ENCODE peak calls at places on chromosomes 6 and 20, in six cellular contexts. G is stimulated activated CD4-positive, alpha-beta T cell treated with anti-CD3 and anti-CD28 coated beads, Interleukin-15, amount 100 ng/mL, for 24 hours; I is ureter; Z is T-helper 9 cell; R is epithelial cell of proximal tubule; W is H54. Y is an unnamed sample.

GRCh38 chr6:47144306-47144705 is 102.2 kb upstream of the ADGRF1 start:
- DNase-seq in G (no peak), I (no peak), Z (no peak), R (no peak), W (no peak), Y (no peak)

GRCh38 chr6:167699141-167700036 is 127.3 kb upstream of the AFDN start:
- DNase-seq in G (peak; percentile 77), I (peak; percentile 76), Z (no peak), R (no peak), W (peak; percentile 18), Y (no peak)

GRCh38 chr6:35385457-35386202 is 43.3 kb downstream of the PPARD start:
- DNase-seq in G (no peak), I (no peak), Z (no peak), R (no peak), W (no peak), Y (no peak)

GRCh38 chr20:36274248-36274841 is 31.8 kb upstream of the DLGAP4 start:
- DNase-seq in G (no peak), I (no peak), Z (no peak), R (no peak), W (no peak), Y (no peak)

GRCh38 chr20:8049321-8049720 is 29.8 kb upstream of the TMX4 start:
- DNase-seq in G (no peak), I (no peak), Z (no peak), R (no peak), W (no peak), Y (no peak)

GRCh38 chr6:11605507-11605905 is 68.0 kb downstream of the TMEM170B start:
- DNase-seq in G (no peak), I (no peak), Z (no peak), R (no peak), W (no peak), Y (no peak)

GRCh38 chr20:57194154-57194553 is 72.3 kb downstream of the BMP7 start:
- DNase-seq in G (no peak), I (no peak), Z (no peak), R (no peak), W (no peak), Y (no peak)

GRCh38 chr20:59042151-59042795 is at the start of gene PRELID3B:
- DNase-seq in G (peak; percentile 45), I (no peak), Z (no peak), R (no peak), W (no peak), Y (no peak)

GRCh38 chr6:8110725-8111124 is 8.4 kb upstream of the EEF1E1 start:
- DNase-seq in G (no peak), I (no peak), Z (no peak), R (no peak), W (no peak), Y (no peak)

GRCh38 chr6:54135665-54136370 is 24.6 kb downstream of the MLIP start:
- DNase-seq in G (no peak), I (no peak), Z (no peak), R (peak; percentile 44), W (no peak), Y (no peak)

GRCh38 chr6:87407531-87407895 is 259 bp upstream of the CFAP206 start:
- DNase-seq in G (no peak), I (peak; percentile 46), Z (peak; percentile 2), R (peak; percentile 4), W (peak; percentile 12), Y (no peak)

GRCh38 chr20:4040283-4041179 is 25.2 kb upstream of the RNF24 start:
- DNase-seq in G (no peak), I (peak; percentile 40), Z (no peak), R (peak; percentile 92), W (no peak), Y (no peak)

GRCh38 chr20:62603021-62603906 is 39.0 kb upstream of the SLCO4A1 start:
- DNase-seq in G (peak; percentile 55), I (peak; percentile 60), Z (no peak), R (no peak), W (peak; percentile 92), Y (no peak)

GRCh38 chr6:150634641-150635292 is 35.1 kb downstream of the PLEKHG1 start:
- DNase-seq in G (no peak), I (no peak), Z (no peak), R (no peak), W (no peak), Y (no peak)

GRCh38 chr20:22827916-22828315 is 207.2 kb upstream of the SSTR4 start:
- DNase-seq in G (no peak), I (peak; percentile 14), Z (no peak), R (no peak), W (no peak), Y (peak; percentile 85)

GRCh38 chr20:62938105-62938888 is at the start of gene GID8:
- DNase-seq in G (peak; percentile 62), I (no peak), Z (peak; percentile 44), R (no peak), W (peak; percentile 68), Y (no peak)

GRCh38 chr6:158060447-158061360 is 79.0 kb downstream of the SYNJ2 start:
- DNase-seq in G (no peak), I (peak; percentile 88), Z (no peak), R (no peak), W (peak; percentile 59), Y (peak; percentile 54)

GRCh38 chr6:139508023-139508422 is 133.6 kb upstream of the CITED2 start:
- DNase-seq in G (no peak), I (no peak), Z (no peak), R (no peak), W (no peak), Y (no peak)

GRCh38 chr20:53623454-53624206 is 30.0 kb upstream of the ZNF217 start:
- DNase-seq in G (peak; percentile 57), I (peak; percentile 62), Z (no peak), R (peak; percentile 71), W (peak; percentile 34), Y (no peak)

GRCh38 chr20:59110607-59111006 is 53.0 kb upstream of the ZNF831 start:
- DNase-seq in G (no peak), I (no peak), Z (no peak), R (no peak), W (no peak), Y (no peak)

GRCh38 chr6:161921602-161922400 is 647.9 kb upstream of the AGPAT4 start:
- DNase-seq in G (no peak), I (no peak), Z (no peak), R (no peak), W (no peak), Y (no peak)

GRCh38 chr6:26205625-26206574 is 118.7 kb downstream of the HFE start:
- DNase-seq in G (no peak), I (no peak), Z (no peak), R (no peak), W (no peak), Y (no peak)

GRCh38 chr20:35773154-35773751 is 1.4 kb downstream of the PHF20 start:
- DNase-seq in G (peak; percentile 42), I (no peak), Z (no peak), R (no peak), W (no peak), Y (no peak)

GRCh38 chr6:43772571-43773049 is 2.6 kb downstream of the VEGFA start:
- DNase-seq in G (peak; percentile 16), I (no peak), Z (no peak), R (no peak), W (no peak), Y (no peak)

GRCh38 chr20:34536798-34537394 is 20.7 kb downstream of the DYNLRB1 start:
- DNase-seq in G (peak; percentile 71), I (no peak), Z (peak; percentile 45), R (no peak), W (no peak), Y (no peak)

GRCh38 chr6:36523936-36524499 is 23.3 kb downstream of the STK38 start:
- DNase-seq in G (no peak), I (no peak), Z (no peak), R (no peak), W (no peak), Y (no peak)

GRCh38 chr6:7391244-7391643 is 1.6 kb downstream of the RIOK1 start:
- DNase-seq in G (no peak), I (no peak), Z (no peak), R (no peak), W (no peak), Y (no peak)

GRCh38 chr20:50014570-50015562 is 32.1 kb downstream of the SNAI1 start:
- DNase-seq in G (no peak), I (no peak), Z (no peak), R (no peak), W (no peak), Y (no peak)

GRCh38 chr20:37941332-37941731 is 38.4 kb downstream of the VSTM2L start:
- DNase-seq in G (no peak), I (peak; percentile 29), Z (no peak), R (no peak), W (no peak), Y (no peak)

GRCh38 chr20:46277602-46278001 is 30.7 kb downstream of the CDH22 start:
- DNase-seq in G (no peak), I (no peak), Z (no peak), R (no peak), W (no peak), Y (no peak)

GRCh38 chr20:6665161-6665560 is 102.3 kb upstream of the BMP2 start:
- DNase-seq in G (no peak), I (no peak), Z (no peak), R (no peak), W (no peak), Y (no peak)

GRCh38 chr6:135191508-135192255 is 10.6 kb downstream of the MYB start:
- DNase-seq in G (no peak), I (no peak), Z (no peak), R (no peak), W (no peak), Y (no peak)

GRCh38 chr6:44115866-44116265 is 11.4 kb downstream of the MRPL14 start:
- DNase-seq in G (no peak), I (no peak), Z (no peak), R (no peak), W (peak; percentile 86), Y (peak; percentile 68)

GRCh38 chr6:113599444-113599843 is 257.7 kb upstream of the MARCKS start:
- DNase-seq in G (no peak), I (no peak), Z (no peak), R (no peak), W (no peak), Y (no peak)

GRCh38 chr6:126020305-126021050 is 34.1 kb downstream of the TRMT11 start:
- DNase-seq in G (no peak), I (no peak), Z (no peak), R (no peak), W (no peak), Y (no peak)

GRCh38 chr20:61640171-61640570 is 388.1 kb downstream of the CDH4 start:
- DNase-seq in G (no peak), I (no peak), Z (no peak), R (no peak), W (no peak), Y (peak; percentile 49)

GRCh38 chr6:33297406-33297955 is 1.3 kb downstream of the RGL2 start:
- DNase-seq in G (no peak), I (peak; percentile 87), Z (no peak), R (no peak), W (no peak), Y (no peak)

Y was measured in keratinocyte.